ENCODE peak calls at places on chromosomes 13 and 19, in five cellular contexts. One of them, this sample, is unnamed.

GRCh38 chr19:19452241-19453128 is 47.0 kb downstream of the GATAD2A start:
- DNase-seq in BJ: no peak
- DNase-seq in B cell: no peak
- DNase-seq in fibroblast of pulmonary artery: no peak
- DNase-seq in nephron progenitor cell: no peak
- DNase-seq in this sample: no peak

GRCh38 chr19:11693505-11694499 is 44.9 kb downstream of the ZNF823 start:
- DNase-seq in BJ: peak
- DNase-seq in B cell: no peak
- DNase-seq in fibroblast of pulmonary artery: peak
- DNase-seq in nephron progenitor cell: no peak
- DNase-seq in this sample: peak

GRCh38 chr13:51636349-51636890 is 52.2 kb downstream of the WDFY2 start:
- DNase-seq in BJ: no peak
- DNase-seq in B cell: no peak
- DNase-seq in fibroblast of pulmonary artery: no peak
- DNase-seq in nephron progenitor cell: no peak
- DNase-seq in this sample: no peak

GRCh38 chr19:35513975-35514809 is 743 bp upstream of the DMKN start:
- DNase-seq in BJ: no peak
- DNase-seq in B cell: no peak
- DNase-seq in fibroblast of pulmonary artery: peak
- DNase-seq in nephron progenitor cell: peak
- DNase-seq in this sample: no peak

GRCh38 chr13:27797228-27797624 is 4.9 kb downstream of the GSX1 start:
- DNase-seq in BJ: no peak
- DNase-seq in B cell: no peak
- DNase-seq in fibroblast of pulmonary artery: peak
- DNase-seq in nephron progenitor cell: peak
- DNase-seq in this sample: no peak

GRCh38 chr13:110942248-110942981 is 27.5 kb upstream of the ANKRD10 start:
- DNase-seq in BJ: no peak
- DNase-seq in B cell: peak
- DNase-seq in fibroblast of pulmonary artery: peak
- DNase-seq in nephron progenitor cell: no peak
- DNase-seq in this sample: no peak

GRCh38 chr13:29526741-29527140 is 68.7 kb downstream of the SLC7A1 start:
- DNase-seq in BJ: no peak
- DNase-seq in B cell: no peak
- DNase-seq in fibroblast of pulmonary artery: no peak
- DNase-seq in nephron progenitor cell: no peak
- DNase-seq in this sample: no peak

GRCh38 chr13:99620806-99621205 is 119.5 kb downstream of the TM9SF2 start:
- DNase-seq in BJ: no peak
- DNase-seq in B cell: no peak
- DNase-seq in fibroblast of pulmonary artery: no peak
- DNase-seq in nephron progenitor cell: no peak
- DNase-seq in this sample: no peak

GRCh38 chr19:35843676-35844481 is 8.4 kb downstream of the NPHS1 start:
- DNase-seq in BJ: no peak
- DNase-seq in B cell: no peak
- DNase-seq in fibroblast of pulmonary artery: no peak
- DNase-seq in nephron progenitor cell: peak
- DNase-seq in this sample: no peak

GRCh38 chr19:48659768-48660167 is 13.0 kb downstream of the NTN5 start:
- DNase-seq in BJ: no peak
- DNase-seq in B cell: peak
- DNase-seq in fibroblast of pulmonary artery: peak
- DNase-seq in nephron progenitor cell: no peak
- DNase-seq in this sample: no peak

GRCh38 chr13:38686635-38687245 is at the start of gene FREM2:
- DNase-seq in BJ: no peak
- DNase-seq in B cell: no peak
- DNase-seq in fibroblast of pulmonary artery: peak
- DNase-seq in nephron progenitor cell: peak
- DNase-seq in this sample: no peak

GRCh38 chr19:9116547-9116946 is 984 bp upstream of the OR7G1 start:
- DNase-seq in BJ: no peak
- DNase-seq in B cell: no peak
- DNase-seq in fibroblast of pulmonary artery: no peak
- DNase-seq in nephron progenitor cell: no peak
- DNase-seq in this sample: no peak

GRCh38 chr19:50932018-50932689 is 20.7 kb downstream of the KLK5 start:
- DNase-seq in BJ: no peak
- DNase-seq in B cell: no peak
- DNase-seq in fibroblast of pulmonary artery: no peak
- DNase-seq in nephron progenitor cell: no peak
- DNase-seq in this sample: no peak

GRCh38 chr19:1873524-1874473 is 10.4 kb upstream of the KLF16 start:
- DNase-seq in BJ: no peak
- DNase-seq in B cell: no peak
- DNase-seq in fibroblast of pulmonary artery: no peak
- DNase-seq in nephron progenitor cell: no peak
- DNase-seq in this sample: no peak

GRCh38 chr13:105572401-105572800 is 963.1 kb downstream of the EFNB2 start:
- DNase-seq in BJ: no peak
- DNase-seq in B cell: no peak
- DNase-seq in fibroblast of pulmonary artery: no peak
- DNase-seq in nephron progenitor cell: no peak
- DNase-seq in this sample: no peak

GRCh38 chr19:15672580-15673175 is at the start of gene CYP4F12:
- DNase-seq in BJ: no peak
- DNase-seq in B cell: no peak
- DNase-seq in fibroblast of pulmonary artery: peak
- DNase-seq in nephron progenitor cell: no peak
- DNase-seq in this sample: no peak

GRCh38 chr19:7550987-7551761 is 15.7 kb downstream of the PNPLA6 start:
- DNase-seq in BJ: no peak
- DNase-seq in B cell: peak
- DNase-seq in fibroblast of pulmonary artery: peak
- DNase-seq in nephron progenitor cell: peak
- DNase-seq in this sample: no peak

GRCh38 chr13:74136089-74136658 is 2.0 kb upstream of the KLF12 start:
- DNase-seq in BJ: no peak
- DNase-seq in B cell: peak
- DNase-seq in fibroblast of pulmonary artery: peak
- DNase-seq in nephron progenitor cell: peak
- DNase-seq in this sample: no peak

GRCh38 chr13:89796196-89796595 is 1551.3 kb upstream of the MIR17HG start:
- DNase-seq in BJ: no peak
- DNase-seq in B cell: no peak
- DNase-seq in fibroblast of pulmonary artery: no peak
- DNase-seq in nephron progenitor cell: no peak
- DNase-seq in this sample: no peak

GRCh38 chr13:21234537-21234936 is 58.1 kb downstream of the MRPL57 start:
- DNase-seq in BJ: no peak
- DNase-seq in B cell: no peak
- DNase-seq in fibroblast of pulmonary artery: no peak
- DNase-seq in nephron progenitor cell: peak
- DNase-seq in this sample: no peak
- TF ChIP-seq CTCF in BJ: no peak
- TF ChIP-seq CTCF in B cell: no peak
- TF ChIP-seq CTCF in fibroblast of pulmonary artery: no peak
- TF ChIP-seq CTCF in nephron progenitor cell: no peak
- TF ChIP-seq CTCF in this sample: no peak

DNA sequence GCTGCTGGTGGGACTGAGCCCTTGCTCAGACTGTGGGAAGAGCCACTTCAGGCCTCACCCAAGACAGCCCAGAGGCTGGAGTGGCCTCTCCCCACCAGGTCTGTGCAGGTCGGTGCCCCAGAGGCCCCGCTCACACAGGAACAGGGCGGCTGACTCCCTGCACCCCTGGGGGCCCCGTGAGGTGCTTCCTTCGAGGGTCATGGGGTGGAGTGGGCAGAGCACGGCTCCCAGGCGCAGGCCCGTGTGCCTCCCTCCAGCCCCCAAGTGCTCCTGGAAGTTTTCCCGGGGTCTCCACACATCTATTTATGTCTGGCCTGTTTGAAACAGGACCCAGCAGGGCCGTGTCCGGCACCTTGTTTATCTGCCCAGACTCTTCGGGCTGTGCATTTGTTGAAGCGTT is 9.5 kb upstream of the TMEM255B start:
- DNase-seq in BJ: no peak
- DNase-seq in B cell: no peak
- DNase-seq in fibroblast of pulmonary artery: no peak
- DNase-seq in nephron progenitor cell: no peak
- DNase-seq in this sample: no peak
- TF ChIP-seq CTCF in BJ: no peak
- TF ChIP-seq CTCF in B cell: no peak
- TF ChIP-seq CTCF in fibroblast of pulmonary artery: no peak
- TF ChIP-seq CTCF in nephron progenitor cell: no peak
- TF ChIP-seq CTCF in this sample: no peak

GRCh38 chr13:41942462-41943094 is 18.3 kb downstream of the VWA8 start:
- DNase-seq in BJ: no peak
- DNase-seq in B cell: no peak
- DNase-seq in fibroblast of pulmonary artery: peak
- DNase-seq in nephron progenitor cell: peak
- DNase-seq in this sample: no peak
- TF ChIP-seq CTCF in BJ: peak
- TF ChIP-seq CTCF in B cell: no peak
- TF ChIP-seq CTCF in fibroblast of pulmonary artery: peak
- TF ChIP-seq CTCF in nephron progenitor cell: no peak
- TF ChIP-seq CTCF in this sample: peak

GRCh38 chr13:79680485-79680884 is 199.5 kb downstream of the NDFIP2 start:
- DNase-seq in BJ: no peak
- DNase-seq in B cell: no peak
- DNase-seq in fibroblast of pulmonary artery: no peak
- DNase-seq in nephron progenitor cell: no peak
- DNase-seq in this sample: no peak

GRCh38 chr13:79678100-79678499 is 197.1 kb downstream of the NDFIP2 start:
- DNase-seq in BJ: no peak
- DNase-seq in B cell: no peak
- DNase-seq in fibroblast of pulmonary artery: peak
- DNase-seq in nephron progenitor cell: no peak
- DNase-seq in this sample: no peak

GRCh38 chr13:79682164-79682563 is 201.2 kb downstream of the NDFIP2 start:
- DNase-seq in BJ: no peak
- DNase-seq in B cell: no peak
- DNase-seq in fibroblast of pulmonary artery: no peak
- DNase-seq in nephron progenitor cell: no peak
- DNase-seq in this sample: no peak

GRCh38 chr13:79681069-79681468 is 200.1 kb downstream of the NDFIP2 start:
- DNase-seq in BJ: no peak
- DNase-seq in B cell: no peak
- DNase-seq in fibroblast of pulmonary artery: no peak
- DNase-seq in nephron progenitor cell: no peak
- DNase-seq in this sample: no peak

DNA sequence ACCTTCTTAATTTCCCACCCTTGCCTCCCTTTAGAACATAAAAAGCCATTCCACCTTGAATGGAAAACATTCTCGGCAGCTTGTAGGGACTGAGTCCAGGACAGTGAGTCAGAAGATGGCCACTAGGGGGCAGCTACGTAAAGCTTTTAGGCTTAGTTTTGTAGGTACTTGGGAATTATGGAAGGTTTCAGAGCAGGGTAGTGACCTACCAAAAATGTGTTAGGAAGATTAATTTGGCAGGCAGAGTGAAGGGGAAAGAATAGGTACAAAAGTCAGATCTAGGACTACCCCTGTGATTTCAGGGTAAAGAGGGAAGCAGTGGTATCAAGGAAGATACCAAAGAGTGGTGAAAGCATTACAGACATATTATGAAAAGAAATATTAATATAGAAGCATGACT is 198.4 kb downstream of the NDFIP2 start:
- DNase-seq in BJ: no peak
- DNase-seq in B cell: peak
- DNase-seq in fibroblast of pulmonary artery: peak
- DNase-seq in nephron progenitor cell: peak
- DNase-seq in this sample: peak
- TF ChIP-seq CTCF in BJ: peak
- TF ChIP-seq CTCF in B cell: peak
- TF ChIP-seq CTCF in fibroblast of pulmonary artery: peak
- TF ChIP-seq CTCF in nephron progenitor cell: peak
- TF ChIP-seq CTCF in this sample: peak

GRCh38 chr19:5182811-5183210 is 157.8 kb downstream of the PTPRS start:
- DNase-seq in BJ: no peak
- DNase-seq in B cell: no peak
- DNase-seq in fibroblast of pulmonary artery: no peak
- DNase-seq in nephron progenitor cell: no peak
- DNase-seq in this sample: no peak
- TF ChIP-seq CTCF in BJ: no peak
- TF ChIP-seq CTCF in B cell: no peak
- TF ChIP-seq CTCF in fibroblast of pulmonary artery: no peak
- TF ChIP-seq CTCF in nephron progenitor cell: no peak
- TF ChIP-seq CTCF in this sample: no peak

DNA sequence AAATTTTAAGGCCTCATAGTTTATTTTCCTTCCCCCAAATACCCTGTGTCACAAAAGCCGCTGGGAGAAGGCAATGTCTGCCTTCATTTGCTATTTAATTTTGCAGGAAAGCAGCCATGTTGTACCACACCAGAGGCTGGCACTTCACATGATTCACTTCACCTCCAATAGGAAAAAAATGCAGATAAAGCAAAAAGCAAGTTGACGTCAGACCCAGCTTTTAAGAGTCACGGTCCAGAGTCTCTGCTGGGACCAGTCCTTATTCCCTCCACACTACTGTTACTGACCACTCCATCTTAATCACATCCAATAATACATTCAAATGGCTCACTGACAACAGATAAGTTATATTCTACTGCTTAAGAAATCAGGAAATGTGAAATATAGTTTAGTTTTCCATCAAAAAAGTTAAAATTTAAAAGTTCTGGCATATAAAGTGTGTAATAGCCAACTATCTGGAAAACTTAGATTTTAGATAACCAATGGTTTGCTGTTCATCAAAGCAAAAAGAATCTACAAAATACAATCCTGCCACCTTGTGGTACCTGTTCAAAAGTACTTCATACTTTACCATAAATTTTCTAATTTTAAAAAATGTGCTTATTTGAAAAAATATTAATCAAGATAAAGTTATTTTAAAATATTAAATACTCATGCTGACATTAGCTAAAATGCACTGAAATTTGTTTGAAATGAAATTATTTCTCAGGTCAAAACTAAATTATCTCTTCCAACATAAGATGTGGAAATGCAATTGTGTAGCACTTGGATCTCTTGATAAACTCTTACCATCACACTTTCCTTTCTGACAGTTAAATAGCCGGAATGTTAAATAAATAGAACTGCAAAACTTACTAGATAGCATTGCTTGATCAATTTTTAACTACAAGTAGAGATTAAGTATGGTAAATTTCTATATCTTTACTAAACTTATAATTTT is 97.3 kb downstream of the SERP2 start:
- DNase-seq in BJ: no peak
- DNase-seq in B cell: peak
- DNase-seq in fibroblast of pulmonary artery: peak
- DNase-seq in nephron progenitor cell: no peak
- DNase-seq in this sample: no peak
- TF ChIP-seq CTCF in BJ: peak
- TF ChIP-seq CTCF in B cell: peak
- TF ChIP-seq CTCF in fibroblast of pulmonary artery: peak
- TF ChIP-seq CTCF in nephron progenitor cell: peak
- TF ChIP-seq CTCF in this sample: peak

This sample was measured in AG09319.